ENCODE peak calls at places on chromosomes 2 and 18, in eight cellular contexts. P is choroid plexus epithelial cell; L is Kasumi-1; X is stimulated activated CD4-positive, alpha-beta T cell treated with anti-CD3 and anti-CD28 coated beads, Interleukin-12 subunit alpha, Interleukin-12 subunit beta, amount 100 ng/mL, for 24 hours; V is HS-27A; I is D341Med; M is NCI-H526 treated with DMSO at 0.1 percent for 48 hours; H is myocyte. K is an unnamed sample.

GRCh38 chr2:65294136-65294535 is 66.5 kb downstream of the ACTR2 start:
- DNase-seq in P (no peak), L (no peak), X (no peak), V (no peak), I (no peak), M (no peak), H (no peak), K (no peak)

GRCh38 chr2:69618362-69618761 is 25.2 kb downstream of the AAK1 start:
- DNase-seq in P (no peak), L (no peak), X (no peak), V (no peak), I (no peak), M (no peak), H (no peak), K (no peak)

GRCh38 chr18:62460851-62461300 is 61.9 kb upstream of the ZCCHC2 start:
- DNase-seq in P (peak), L (no peak), X (no peak), V (no peak), I (no peak), M (no peak), H (no peak), K (no peak)

GRCh38 chr2:196195758-196196157 is 24.4 kb upstream of the STK17B start:
- DNase-seq in P (no peak), L (no peak), X (no peak), V (no peak), I (no peak), M (no peak), H (no peak), K (no peak)

GRCh38 chr18:62325806-62326645 is 916 bp downstream of the TNFRSF11A start:
- DNase-seq in P (peak), L (peak), X (peak), V (no peak), I (peak), M (peak), H (no peak), K (no peak)

GRCh38 chr2:58558866-58559265 is 317.7 kb upstream of the FANCL start:
- DNase-seq in P (no peak), L (no peak), X (no peak), V (no peak), I (no peak), M (no peak), H (no peak), K (no peak)

GRCh38 chr2:47386551-47386950 is 16.4 kb upstream of the MSH2 start:
- DNase-seq in P (no peak), L (no peak), X (no peak), V (no peak), I (no peak), M (no peak), H (no peak), K (no peak)

GRCh38 chr2:152629202-152629601 is 88.1 kb downstream of the PRPF40A start:
- DNase-seq in P (no peak), L (no peak), X (no peak), V (no peak), I (no peak), M (no peak), H (no peak), K (no peak)

GRCh38 chr2:132668189-132668833 is 1.7 kb downstream of the LYPD1 start:
- DNase-seq in P (no peak), L (no peak), X (no peak), V (no peak), I (peak), M (no peak), H (no peak), K (no peak)

GRCh38 chr18:58310517-58310916 is 266.5 kb downstream of the NEDD4L start:
- DNase-seq in P (no peak), L (no peak), X (peak), V (no peak), I (no peak), M (no peak), H (peak), K (no peak)

GRCh38 chr2:44152865-44153264 is 15.8 kb upstream of the PPM1B start:
- DNase-seq in P (no peak), L (no peak), X (no peak), V (no peak), I (no peak), M (no peak), H (no peak), K (no peak)

GRCh38 chr2:205749078-205749477 is 66.8 kb downstream of the NRP2 start:
- DNase-seq in P (no peak), L (no peak), X (no peak), V (no peak), I (no peak), M (no peak), H (no peak), K (no peak)

GRCh38 chr18:23857756-23858155 is 156.8 kb upstream of the TTC39C start:
- DNase-seq in P (peak), L (no peak), X (no peak), V (no peak), I (no peak), M (no peak), H (peak), K (no peak)

GRCh38 chr2:236871500-236872001 is 214.1 kb upstream of the COPS8 start:
- DNase-seq in P (peak), L (peak), X (no peak), V (no peak), I (no peak), M (no peak), H (peak), K (peak)

GRCh38 chr2:177030391-177031000 is 182.1 kb upstream of the HNRNPA3 start:
- DNase-seq in P (no peak), L (no peak), X (no peak), V (no peak), I (no peak), M (no peak), H (no peak), K (peak)

GRCh38 chr2:10172033-10172865 is 49.7 kb downstream of the RRM2 start:
- DNase-seq in P (no peak), L (no peak), X (no peak), V (no peak), I (no peak), M (no peak), H (no peak), K (no peak)

GRCh38 chr2:143525536-143525935 is 396.3 kb downstream of the ARHGAP15 start:
- DNase-seq in P (no peak), L (no peak), X (no peak), V (no peak), I (no peak), M (no peak), H (peak), K (no peak)

GRCh38 chr2:118940486-118941120 is 1.4 kb upstream of the MARCO start:
- DNase-seq in P (no peak), L (peak), X (no peak), V (no peak), I (no peak), M (no peak), H (no peak), K (peak)